ENCODE peak calls at places on chromosomes 16 and 17, in nine cellular contexts. One of them, this sample, is unnamed.

GRCh38 chr17:47995241-47995935 is 24.5 kb downstream of the CDK5RAP3 start:
- DNase-seq in SHP77: no peak
- DNase-seq in CD8-positive, alpha-beta memory T cell: no peak
- DNase-seq in putamen: no peak
- DNase-seq in neural crest cell: peak
- DNase-seq in AG04450: no peak
- DNase-seq in activated CD4-positive, CD25-positive, alpha-beta regulatory T cell treated with anti-CD3 and anti-CD28 coated beads, Interleukin-2, amount 50 U/mL, for 72 hours: no peak
- DNase-seq in fibroblast of villous mesenchyme: no peak
- DNase-seq in NCI-H460: no peak
- DNase-seq in this sample: no peak

GRCh38 chr17:20896153-20896649 is 146.6 kb downstream of the USP22 start:
- DNase-seq in putamen: peak
- DNase-seq in AG04450: no peak
- DNase-seq in NCI-H460: no peak
- DNase-seq in activated CD4-positive, CD25-positive, alpha-beta regulatory T cell treated with anti-CD3 and anti-CD28 coated beads, Interleukin-2, amount 50 U/mL, for 72 hours: peak
- DNase-seq in fibroblast of villous mesenchyme: no peak
- DNase-seq in neural crest cell: no peak
- DNase-seq in CD8-positive, alpha-beta memory T cell: peak
- DNase-seq in SHP77: no peak
- DNase-seq in this sample: peak

GRCh38 chr17:76417499-76418143 is 33.2 kb downstream of the SPHK1 start:
- DNase-seq in AG04450: no peak
- DNase-seq in activated CD4-positive, CD25-positive, alpha-beta regulatory T cell treated with anti-CD3 and anti-CD28 coated beads, Interleukin-2, amount 50 U/mL, for 72 hours: no peak
- DNase-seq in NCI-H460: no peak
- DNase-seq in neural crest cell: no peak
- DNase-seq in fibroblast of villous mesenchyme: no peak
- DNase-seq in SHP77: peak
- DNase-seq in putamen: no peak
- DNase-seq in CD8-positive, alpha-beta memory T cell: no peak
- DNase-seq in this sample: no peak

GRCh38 chr17:42832213-42832933 is 824 bp upstream of the PSME3 start:
- DNase-seq in fibroblast of villous mesenchyme: no peak
- DNase-seq in NCI-H460: no peak
- DNase-seq in SHP77: no peak
- DNase-seq in CD8-positive, alpha-beta memory T cell: no peak
- DNase-seq in neural crest cell: no peak
- DNase-seq in putamen: no peak
- DNase-seq in AG04450: no peak
- DNase-seq in activated CD4-positive, CD25-positive, alpha-beta regulatory T cell treated with anti-CD3 and anti-CD28 coated beads, Interleukin-2, amount 50 U/mL, for 72 hours: no peak
- DNase-seq in this sample: no peak

GRCh38 chr17:21199856-21200255 is 14.1 kb downstream of the TMEM11 start:
- DNase-seq in putamen: no peak
- DNase-seq in NCI-H460: no peak
- DNase-seq in activated CD4-positive, CD25-positive, alpha-beta regulatory T cell treated with anti-CD3 and anti-CD28 coated beads, Interleukin-2, amount 50 U/mL, for 72 hours: no peak
- DNase-seq in SHP77: no peak
- DNase-seq in CD8-positive, alpha-beta memory T cell: no peak
- DNase-seq in fibroblast of villous mesenchyme: no peak
- DNase-seq in AG04450: no peak
- DNase-seq in neural crest cell: peak
- DNase-seq in this sample: no peak

GRCh38 chr17:32302860-32303649 is 37.4 kb downstream of the RHBDL3 start:
- DNase-seq in neural crest cell: peak
- DNase-seq in AG04450: no peak
- DNase-seq in fibroblast of villous mesenchyme: no peak
- DNase-seq in putamen: no peak
- DNase-seq in activated CD4-positive, CD25-positive, alpha-beta regulatory T cell treated with anti-CD3 and anti-CD28 coated beads, Interleukin-2, amount 50 U/mL, for 72 hours: no peak
- DNase-seq in CD8-positive, alpha-beta memory T cell: no peak
- DNase-seq in SHP77: no peak
- DNase-seq in NCI-H460: no peak
- DNase-seq in this sample: no peak

GRCh38 chr17:77376795-77377751 is 236.3 kb downstream of the SEC14L1 start:
- DNase-seq in CD8-positive, alpha-beta memory T cell: no peak
- DNase-seq in neural crest cell: no peak
- DNase-seq in fibroblast of villous mesenchyme: peak
- DNase-seq in SHP77: no peak
- DNase-seq in AG04450: peak
- DNase-seq in activated CD4-positive, CD25-positive, alpha-beta regulatory T cell treated with anti-CD3 and anti-CD28 coated beads, Interleukin-2, amount 50 U/mL, for 72 hours: no peak
- DNase-seq in putamen: no peak
- DNase-seq in NCI-H460: no peak
- DNase-seq in this sample: no peak

GRCh38 chr16:51153275-51153991 is 2.4 kb upstream of the SALL1 start:
- DNase-seq in neural crest cell: peak
- DNase-seq in SHP77: no peak
- DNase-seq in activated CD4-positive, CD25-positive, alpha-beta regulatory T cell treated with anti-CD3 and anti-CD28 coated beads, Interleukin-2, amount 50 U/mL, for 72 hours: no peak
- DNase-seq in putamen: no peak
- DNase-seq in fibroblast of villous mesenchyme: no peak
- DNase-seq in AG04450: no peak
- DNase-seq in CD8-positive, alpha-beta memory T cell: no peak
- DNase-seq in NCI-H460: no peak
- DNase-seq in this sample: no peak

GRCh38 chr17:12089809-12090384 is 69.2 kb downstream of the MAP2K4 start:
- DNase-seq in SHP77: peak
- DNase-seq in activated CD4-positive, CD25-positive, alpha-beta regulatory T cell treated with anti-CD3 and anti-CD28 coated beads, Interleukin-2, amount 50 U/mL, for 72 hours: no peak
- DNase-seq in neural crest cell: no peak
- DNase-seq in AG04450: peak
- DNase-seq in NCI-H460: no peak
- DNase-seq in fibroblast of villous mesenchyme: peak
- DNase-seq in putamen: no peak
- DNase-seq in CD8-positive, alpha-beta memory T cell: no peak
- DNase-seq in this sample: no peak

GRCh38 chr17:19759934-19760530 is 11.9 kb upstream of the ALDH3A1 start:
- DNase-seq in CD8-positive, alpha-beta memory T cell: no peak
- DNase-seq in NCI-H460: no peak
- DNase-seq in SHP77: no peak
- DNase-seq in activated CD4-positive, CD25-positive, alpha-beta regulatory T cell treated with anti-CD3 and anti-CD28 coated beads, Interleukin-2, amount 50 U/mL, for 72 hours: no peak
- DNase-seq in AG04450: no peak
- DNase-seq in putamen: no peak
- DNase-seq in neural crest cell: no peak
- DNase-seq in fibroblast of villous mesenchyme: no peak
- DNase-seq in this sample: no peak

GRCh38 chr16:35585411-35585810 is 2126.0 kb downstream of the TP53TG3F start:
- DNase-seq in NCI-H460: no peak
- DNase-seq in AG04450: no peak
- DNase-seq in neural crest cell: no peak
- DNase-seq in fibroblast of villous mesenchyme: no peak
- DNase-seq in CD8-positive, alpha-beta memory T cell: no peak
- DNase-seq in SHP77: no peak
- DNase-seq in putamen: no peak
- DNase-seq in activated CD4-positive, CD25-positive, alpha-beta regulatory T cell treated with anti-CD3 and anti-CD28 coated beads, Interleukin-2, amount 50 U/mL, for 72 hours: no peak
- DNase-seq in this sample: no peak

GRCh38 chr16:88385831-88386815 is 3.4 kb downstream of the ZNF469 start:
- DNase-seq in SHP77: no peak
- DNase-seq in activated CD4-positive, CD25-positive, alpha-beta regulatory T cell treated with anti-CD3 and anti-CD28 coated beads, Interleukin-2, amount 50 U/mL, for 72 hours: no peak
- DNase-seq in CD8-positive, alpha-beta memory T cell: no peak
- DNase-seq in putamen: no peak
- DNase-seq in fibroblast of villous mesenchyme: no peak
- DNase-seq in AG04450: no peak
- DNase-seq in neural crest cell: no peak
- DNase-seq in NCI-H460: no peak
- DNase-seq in this sample: no peak

GRCh38 chr17:83152745-83153611 is 73.6 kb downstream of the METRNL start:
- DNase-seq in fibroblast of villous mesenchyme: no peak
- DNase-seq in AG04450: no peak
- DNase-seq in neural crest cell: no peak
- DNase-seq in NCI-H460: no peak
- DNase-seq in activated CD4-positive, CD25-positive, alpha-beta regulatory T cell treated with anti-CD3 and anti-CD28 coated beads, Interleukin-2, amount 50 U/mL, for 72 hours: no peak
- DNase-seq in SHP77: no peak
- DNase-seq in putamen: no peak
- DNase-seq in CD8-positive, alpha-beta memory T cell: no peak
- DNase-seq in this sample: peak

GRCh38 chr17:78293896-78294295 is 62.5 kb downstream of the TMEM235 start:
- DNase-seq in neural crest cell: no peak
- DNase-seq in AG04450: no peak
- DNase-seq in NCI-H460: no peak
- DNase-seq in CD8-positive, alpha-beta memory T cell: no peak
- DNase-seq in fibroblast of villous mesenchyme: no peak
- DNase-seq in SHP77: no peak
- DNase-seq in putamen: no peak
- DNase-seq in activated CD4-positive, CD25-positive, alpha-beta regulatory T cell treated with anti-CD3 and anti-CD28 coated beads, Interleukin-2, amount 50 U/mL, for 72 hours: no peak
- DNase-seq in this sample: no peak

GRCh38 chr17:4365628-4366311 is 705 bp downstream of the UBE2G1 start:
- DNase-seq in fibroblast of villous mesenchyme: no peak
- DNase-seq in activated CD4-positive, CD25-positive, alpha-beta regulatory T cell treated with anti-CD3 and anti-CD28 coated beads, Interleukin-2, amount 50 U/mL, for 72 hours: peak
- DNase-seq in putamen: peak
- DNase-seq in AG04450: no peak
- DNase-seq in NCI-H460: peak
- DNase-seq in SHP77: no peak
- DNase-seq in CD8-positive, alpha-beta memory T cell: no peak
- DNase-seq in neural crest cell: peak
- DNase-seq in this sample: no peak

GRCh38 chr17:73799091-73799490 is 154.8 kb upstream of the SDK2 start:
- DNase-seq in CD8-positive, alpha-beta memory T cell: no peak
- DNase-seq in putamen: no peak
- DNase-seq in activated CD4-positive, CD25-positive, alpha-beta regulatory T cell treated with anti-CD3 and anti-CD28 coated beads, Interleukin-2, amount 50 U/mL, for 72 hours: no peak
- DNase-seq in fibroblast of villous mesenchyme: no peak
- DNase-seq in AG04450: no peak
- DNase-seq in SHP77: no peak
- DNase-seq in NCI-H460: no peak
- DNase-seq in neural crest cell: no peak
- DNase-seq in this sample: no peak

GRCh38 chr16:466651-467050 is 41.2 kb downstream of the RAB11FIP3 start:
- DNase-seq in putamen: no peak
- DNase-seq in fibroblast of villous mesenchyme: no peak
- DNase-seq in CD8-positive, alpha-beta memory T cell: no peak
- DNase-seq in AG04450: no peak
- DNase-seq in neural crest cell: no peak
- DNase-seq in NCI-H460: no peak
- DNase-seq in SHP77: no peak
- DNase-seq in activated CD4-positive, CD25-positive, alpha-beta regulatory T cell treated with anti-CD3 and anti-CD28 coated beads, Interleukin-2, amount 50 U/mL, for 72 hours: no peak
- DNase-seq in this sample: no peak

GRCh38 chr17:38606646-38607611 is 1.2 kb upstream of the SRCIN1 start:
- DNase-seq in SHP77: no peak
- DNase-seq in fibroblast of villous mesenchyme: no peak
- DNase-seq in neural crest cell: no peak
- DNase-seq in activated CD4-positive, CD25-positive, alpha-beta regulatory T cell treated with anti-CD3 and anti-CD28 coated beads, Interleukin-2, amount 50 U/mL, for 72 hours: no peak
- DNase-seq in NCI-H460: no peak
- DNase-seq in CD8-positive, alpha-beta memory T cell: no peak
- DNase-seq in AG04450: no peak
- DNase-seq in putamen: peak
- DNase-seq in this sample: no peak

GRCh38 chr17:73126716-73127473 is 34.4 kb upstream of the SLC39A11 start:
- DNase-seq in activated CD4-positive, CD25-positive, alpha-beta regulatory T cell treated with anti-CD3 and anti-CD28 coated beads, Interleukin-2, amount 50 U/mL, for 72 hours: no peak
- DNase-seq in fibroblast of villous mesenchyme: no peak
- DNase-seq in neural crest cell: no peak
- DNase-seq in SHP77: no peak
- DNase-seq in AG04450: no peak
- DNase-seq in NCI-H460: no peak
- DNase-seq in putamen: no peak
- DNase-seq in CD8-positive, alpha-beta memory T cell: no peak
- DNase-seq in this sample: no peak

GRCh38 chr16:86180244-86180643 is 281.3 kb downstream of the IRF8 start:
- DNase-seq in NCI-H460: no peak
- DNase-seq in SHP77: no peak
- DNase-seq in CD8-positive, alpha-beta memory T cell: no peak
- DNase-seq in activated CD4-positive, CD25-positive, alpha-beta regulatory T cell treated with anti-CD3 and anti-CD28 coated beads, Interleukin-2, amount 50 U/mL, for 72 hours: no peak
- DNase-seq in AG04450: no peak
- DNase-seq in fibroblast of villous mesenchyme: no peak
- DNase-seq in putamen: no peak
- DNase-seq in neural crest cell: no peak
- DNase-seq in this sample: no peak

GRCh38 chr16:88901718-88902337 is 35.4 kb upstream of the PABPN1L start:
- DNase-seq in neural crest cell: no peak
- DNase-seq in activated CD4-positive, CD25-positive, alpha-beta regulatory T cell treated with anti-CD3 and anti-CD28 coated beads, Interleukin-2, amount 50 U/mL, for 72 hours: no peak
- DNase-seq in SHP77: no peak
- DNase-seq in AG04450: no peak
- DNase-seq in NCI-H460: no peak
- DNase-seq in CD8-positive, alpha-beta memory T cell: no peak
- DNase-seq in fibroblast of villous mesenchyme: no peak
- DNase-seq in putamen: no peak
- DNase-seq in this sample: no peak

GRCh38 chr16:69610356-69610755 is 44.6 kb downstream of the NFAT5 start:
- DNase-seq in fibroblast of villous mesenchyme: no peak
- DNase-seq in AG04450: no peak
- DNase-seq in activated CD4-positive, CD25-positive, alpha-beta regulatory T cell treated with anti-CD3 and anti-CD28 coated beads, Interleukin-2, amount 50 U/mL, for 72 hours: no peak
- DNase-seq in CD8-positive, alpha-beta memory T cell: no peak
- DNase-seq in NCI-H460: no peak
- DNase-seq in SHP77: no peak
- DNase-seq in putamen: no peak
- DNase-seq in neural crest cell: no peak
- DNase-seq in this sample: no peak

GRCh38 chr17:13864551-13864950 is 204.8 kb upstream of the COX10 start:
- DNase-seq in AG04450: no peak
- DNase-seq in putamen: no peak
- DNase-seq in fibroblast of villous mesenchyme: peak
- DNase-seq in SHP77: no peak
- DNase-seq in neural crest cell: no peak
- DNase-seq in activated CD4-positive, CD25-positive, alpha-beta regulatory T cell treated with anti-CD3 and anti-CD28 coated beads, Interleukin-2, amount 50 U/mL, for 72 hours: no peak
- DNase-seq in CD8-positive, alpha-beta memory T cell: no peak
- DNase-seq in NCI-H460: no peak
- DNase-seq in this sample: no peak

GRCh38 chr17:66349549-66350245 is 47.3 kb downstream of the PRKCA start:
- DNase-seq in SHP77: no peak
- DNase-seq in NCI-H460: no peak
- DNase-seq in CD8-positive, alpha-beta memory T cell: no peak
- DNase-seq in AG04450: no peak
- DNase-seq in neural crest cell: no peak
- DNase-seq in fibroblast of villous mesenchyme: no peak
- DNase-seq in activated CD4-positive, CD25-positive, alpha-beta regulatory T cell treated with anti-CD3 and anti-CD28 coated beads, Interleukin-2, amount 50 U/mL, for 72 hours: no peak
- DNase-seq in putamen: no peak
- DNase-seq in this sample: no peak

GRCh38 chr16:72094266-72094610 is 591 bp downstream of the DHX38 start:
- DNase-seq in activated CD4-positive, CD25-positive, alpha-beta regulatory T cell treated with anti-CD3 and anti-CD28 coated beads, Interleukin-2, amount 50 U/mL, for 72 hours: no peak
- DNase-seq in SHP77: no peak
- DNase-seq in putamen: peak
- DNase-seq in AG04450: no peak
- DNase-seq in neural crest cell: no peak
- DNase-seq in CD8-positive, alpha-beta memory T cell: no peak
- DNase-seq in NCI-H460: no peak
- DNase-seq in fibroblast of villous mesenchyme: no peak
- DNase-seq in this sample: no peak

GRCh38 chr17:21397341-21398050 is 21.3 kb downstream of the KCNJ12 start:
- DNase-seq in SHP77: no peak
- DNase-seq in putamen: no peak
- DNase-seq in activated CD4-positive, CD25-positive, alpha-beta regulatory T cell treated with anti-CD3 and anti-CD28 coated beads, Interleukin-2, amount 50 U/mL, for 72 hours: no peak
- DNase-seq in AG04450: peak
- DNase-seq in CD8-positive, alpha-beta memory T cell: no peak
- DNase-seq in fibroblast of villous mesenchyme: peak
- DNase-seq in neural crest cell: no peak
- DNase-seq in NCI-H460: no peak
- DNase-seq in this sample: no peak

GRCh38 chr16:57373117-57373947 is 1.0 kb downstream of the CX3CL1 start:
- DNase-seq in putamen: peak
- DNase-seq in CD8-positive, alpha-beta memory T cell: no peak
- DNase-seq in NCI-H460: no peak
- DNase-seq in neural crest cell: no peak
- DNase-seq in AG04450: no peak
- DNase-seq in activated CD4-positive, CD25-positive, alpha-beta regulatory T cell treated with anti-CD3 and anti-CD28 coated beads, Interleukin-2, amount 50 U/mL, for 72 hours: no peak
- DNase-seq in fibroblast of villous mesenchyme: no peak
- DNase-seq in SHP77: no peak
- DNase-seq in this sample: no peak

GRCh38 chr17:74446551-74447500 is 14.9 kb downstream of the GPRC5C start:
- DNase-seq in CD8-positive, alpha-beta memory T cell: no peak
- DNase-seq in neural crest cell: no peak
- DNase-seq in SHP77: no peak
- DNase-seq in AG04450: no peak
- DNase-seq in fibroblast of villous mesenchyme: no peak
- DNase-seq in putamen: no peak
- DNase-seq in NCI-H460: no peak
- DNase-seq in activated CD4-positive, CD25-positive, alpha-beta regulatory T cell treated with anti-CD3 and anti-CD28 coated beads, Interleukin-2, amount 50 U/mL, for 72 hours: no peak
- DNase-seq in this sample: no peak

GRCh38 chr16:83147244-83147643 is 520.5 kb downstream of the CDH13 start:
- DNase-seq in putamen: no peak
- DNase-seq in neural crest cell: no peak
- DNase-seq in fibroblast of villous mesenchyme: peak
- DNase-seq in AG04450: no peak
- DNase-seq in CD8-positive, alpha-beta memory T cell: no peak
- DNase-seq in NCI-H460: no peak
- DNase-seq in activated CD4-positive, CD25-positive, alpha-beta regulatory T cell treated with anti-CD3 and anti-CD28 coated beads, Interleukin-2, amount 50 U/mL, for 72 hours: no peak
- DNase-seq in SHP77: no peak
- DNase-seq in this sample: no peak

GRCh38 chr17:55056530-55056929 is 88.0 kb downstream of the STXBP4 start:
- DNase-seq in NCI-H460: no peak
- DNase-seq in fibroblast of villous mesenchyme: no peak
- DNase-seq in activated CD4-positive, CD25-positive, alpha-beta regulatory T cell treated with anti-CD3 and anti-CD28 coated beads, Interleukin-2, amount 50 U/mL, for 72 hours: no peak
- DNase-seq in AG04450: no peak
- DNase-seq in neural crest cell: no peak
- DNase-seq in putamen: no peak
- DNase-seq in SHP77: peak
- DNase-seq in CD8-positive, alpha-beta memory T cell: no peak
- DNase-seq in this sample: no peak

GRCh38 chr16:67278773-67279295 is 498 bp upstream of the PLEKHG4 start:
- DNase-seq in SHP77: peak
- DNase-seq in AG04450: no peak
- DNase-seq in CD8-positive, alpha-beta memory T cell: no peak
- DNase-seq in NCI-H460: no peak
- DNase-seq in neural crest cell: no peak
- DNase-seq in fibroblast of villous mesenchyme: no peak
- DNase-seq in activated CD4-positive, CD25-positive, alpha-beta regulatory T cell treated with anti-CD3 and anti-CD28 coated beads, Interleukin-2, amount 50 U/mL, for 72 hours: no peak
- DNase-seq in putamen: no peak
- DNase-seq in this sample: no peak